ENCODE peak calls at places on chromosomes 4 and X, in six cellular contexts. One of them, this sample, is unnamed.

GRCh38 chr4:54228064-54228527 is 997 bp upstream of the PDGFRA start:
- DNase-seq in NCI-H1417: peak; percentile 25
- DNase-seq in IMR-90: peak; percentile 82
- DNase-seq in osteoblast: peak; percentile 95
- DNase-seq in ascending aorta: no peak
- DNase-seq in RPMI7951: peak; percentile 70
- DNase-seq in this sample: peak; percentile 88

GRCh38 chr4:124803641-124804040 is 91.1 kb upstream of the ANKRD50 start:
- DNase-seq in IMR-90: peak; percentile 71
- DNase-seq in RPMI7951: no peak
- DNase-seq in NCI-H1417: no peak
- DNase-seq in ascending aorta: no peak
- DNase-seq in osteoblast: no peak
- DNase-seq in this sample: peak; percentile 73

GRCh38 chrX:24298191-24298590 is 15.7 kb downstream of the SUPT20HL2 start:
- DNase-seq in RPMI7951: peak; percentile 39
- DNase-seq in NCI-H1417: no peak
- DNase-seq in osteoblast: no peak
- DNase-seq in ascending aorta: no peak
- DNase-seq in IMR-90: peak; percentile 4
- DNase-seq in this sample: no peak

GRCh38 chr4:95155759-95156451 is 392.9 kb downstream of the UNC5C start:
- DNase-seq in NCI-H1417: peak; percentile 35
- DNase-seq in osteoblast: peak; percentile 56
- DNase-seq in IMR-90: peak; percentile 41
- DNase-seq in RPMI7951: peak; percentile 23
- DNase-seq in ascending aorta: no peak
- DNase-seq in this sample: peak; percentile 85

GRCh38 chr4:169658196-169658595 is 37.8 kb downstream of the CLCN3 start:
- DNase-seq in IMR-90: no peak
- DNase-seq in NCI-H1417: no peak
- DNase-seq in osteoblast: peak; percentile 27
- DNase-seq in ascending aorta: no peak
- DNase-seq in RPMI7951: no peak
- DNase-seq in this sample: no peak

GRCh38 chrX:105463483-105463882 is 243.0 kb upstream of the TEX13A start:
- DNase-seq in osteoblast: no peak
- DNase-seq in IMR-90: no peak
- DNase-seq in NCI-H1417: no peak
- DNase-seq in ascending aorta: no peak
- DNase-seq in RPMI7951: no peak
- DNase-seq in this sample: peak; percentile 85

GRCh38 chr4:185143596-185143969 is 517 bp downstream of the SLC25A4 start:
- DNase-seq in ascending aorta: peak; percentile 29
- DNase-seq in IMR-90: peak; percentile 17
- DNase-seq in RPMI7951: peak; percentile 54
- DNase-seq in osteoblast: peak; percentile 82
- DNase-seq in NCI-H1417: peak; percentile 30
- DNase-seq in this sample: no peak

GRCh38 chr4:85452073-85452764 is 22.7 kb upstream of the ARHGAP24 start:
- DNase-seq in IMR-90: no peak
- DNase-seq in osteoblast: no peak
- DNase-seq in NCI-H1417: no peak
- DNase-seq in RPMI7951: no peak
- DNase-seq in ascending aorta: no peak
- DNase-seq in this sample: no peak

GRCh38 chrX:38561126-38561868 is at the start of gene TSPAN7:
- DNase-seq in IMR-90: peak; percentile 40
- DNase-seq in NCI-H1417: peak; percentile 73
- DNase-seq in ascending aorta: peak; percentile 9
- DNase-seq in osteoblast: peak; percentile 86
- DNase-seq in RPMI7951: peak; percentile 70
- DNase-seq in this sample: peak; percentile 38

GRCh38 chrX:129188223-129188622 is 335.1 kb downstream of the SMARCA1 start:
- DNase-seq in RPMI7951: no peak
- DNase-seq in ascending aorta: no peak
- DNase-seq in IMR-90: no peak
- DNase-seq in osteoblast: no peak
- DNase-seq in NCI-H1417: no peak
- DNase-seq in this sample: no peak

GRCh38 chr4:87073570-87074470 is 139.0 kb downstream of the AFF1 start:
- DNase-seq in IMR-90: peak; percentile 62
- DNase-seq in ascending aorta: no peak
- DNase-seq in NCI-H1417: peak; percentile 76
- DNase-seq in RPMI7951: peak; percentile 45
- DNase-seq in osteoblast: no peak
- DNase-seq in this sample: peak; percentile 50

GRCh38 chr4:1210241-1210841 is 38.0 kb upstream of the SPON2 start:
- DNase-seq in osteoblast: peak; percentile 86
- DNase-seq in IMR-90: no peak
- DNase-seq in ascending aorta: no peak
- DNase-seq in NCI-H1417: no peak
- DNase-seq in RPMI7951: no peak
- DNase-seq in this sample: no peak

This sample was measured in amniotic epithelial cell.